ENCODE peak calls at places on chromosomes 12 and 14, in eight cellular contexts. One of them, this sample, is unnamed.

GRCh38 chr14:92516966-92517350 is 3.4 kb downstream of the RIN3 start:
- DNase-seq in transverse colon: no peak
- DNase-seq in stomach: no peak
- DNase-seq in tibial nerve: no peak
- DNase-seq in ovary: no peak
- DNase-seq in A549: no peak
- DNase-seq in HepG2: no peak
- DNase-seq in H1: no peak
- DNase-seq in this sample: peak; percentile 42

GRCh38 chr14:73049428-73049827 is 8.9 kb upstream of the RBM25 start:
- DNase-seq in transverse colon: no peak
- DNase-seq in stomach: no peak
- DNase-seq in tibial nerve: no peak
- DNase-seq in ovary: no peak
- DNase-seq in A549: no peak
- DNase-seq in HepG2: peak; percentile 52
- DNase-seq in H1: no peak
- DNase-seq in this sample: no peak

GRCh38 chr12:31807773-31808097 is 78.9 kb upstream of the AMN1 start:
- DNase-seq in transverse colon: no peak
- DNase-seq in stomach: no peak
- DNase-seq in tibial nerve: no peak
- DNase-seq in ovary: no peak
- DNase-seq in A549: no peak
- DNase-seq in HepG2: no peak
- DNase-seq in H1: no peak
- DNase-seq in this sample: no peak

GRCh38 chr12:62372134-62372533 is 94.5 kb upstream of the MON2 start:
- DNase-seq in transverse colon: no peak
- DNase-seq in stomach: no peak
- DNase-seq in tibial nerve: no peak
- DNase-seq in ovary: no peak
- DNase-seq in A549: no peak
- DNase-seq in HepG2: no peak
- DNase-seq in H1: no peak
- DNase-seq in this sample: no peak

GRCh38 chr12:50313256-50313931 is 30.1 kb upstream of the LIMA1 start:
- DNase-seq in transverse colon: no peak
- DNase-seq in stomach: no peak
- DNase-seq in tibial nerve: no peak
- DNase-seq in ovary: no peak
- DNase-seq in A549: no peak
- DNase-seq in HepG2: no peak
- DNase-seq in H1: peak; percentile 11
- DNase-seq in this sample: no peak

GRCh38 chr12:12272869-12273268 is 6.0 kb upstream of the LRP6 start:
- DNase-seq in transverse colon: no peak
- DNase-seq in stomach: no peak
- DNase-seq in tibial nerve: no peak
- DNase-seq in ovary: no peak
- DNase-seq in A549: peak; percentile 51
- DNase-seq in HepG2: no peak
- DNase-seq in H1: no peak
- DNase-seq in this sample: no peak

GRCh38 chr12:49288412-49288853 is 6.5 kb upstream of the PRPH start:
- DNase-seq in transverse colon: peak; percentile 58
- DNase-seq in stomach: peak; percentile 58
- DNase-seq in tibial nerve: peak; percentile 47
- DNase-seq in ovary: no peak
- DNase-seq in A549: peak; percentile 66
- DNase-seq in HepG2: peak; percentile 34
- DNase-seq in H1: peak; percentile 82
- DNase-seq in this sample: peak; percentile 68

GRCh38 chr14:80955434-80955939 is at the start of gene TSHR:
- DNase-seq in transverse colon: no peak
- DNase-seq in stomach: no peak
- DNase-seq in tibial nerve: no peak
- DNase-seq in ovary: peak; percentile 10
- DNase-seq in A549: no peak
- DNase-seq in HepG2: no peak
- DNase-seq in H1: peak; percentile 70
- DNase-seq in this sample: no peak

GRCh38 chr14:67241416-67242362 is at the start of gene PALS1:
- DNase-seq in transverse colon: no peak
- DNase-seq in stomach: no peak
- DNase-seq in tibial nerve: no peak
- DNase-seq in ovary: no peak
- DNase-seq in A549: peak; percentile 77
- DNase-seq in HepG2: peak; percentile 62
- DNase-seq in H1: peak; percentile 86
- DNase-seq in this sample: peak; percentile 80

GRCh38 chr14:54086780-54087179 is 130.2 kb upstream of the BMP4 start:
- DNase-seq in transverse colon: peak; percentile 10
- DNase-seq in stomach: no peak
- DNase-seq in tibial nerve: no peak
- DNase-seq in ovary: no peak
- DNase-seq in A549: no peak
- DNase-seq in HepG2: no peak
- DNase-seq in H1: no peak
- DNase-seq in this sample: peak; percentile 80

GRCh38 chr14:54085841-54086240 is 129.2 kb upstream of the BMP4 start:
- DNase-seq in transverse colon: no peak
- DNase-seq in stomach: no peak
- DNase-seq in tibial nerve: no peak
- DNase-seq in ovary: no peak
- DNase-seq in A549: no peak
- DNase-seq in HepG2: no peak
- DNase-seq in H1: no peak
- DNase-seq in this sample: no peak

GRCh38 chr14:54083549-54084239 is 127.1 kb upstream of the BMP4 start:
- DNase-seq in transverse colon: no peak
- DNase-seq in stomach: no peak
- DNase-seq in tibial nerve: no peak
- DNase-seq in ovary: no peak
- DNase-seq in A549: no peak
- DNase-seq in HepG2: peak; percentile 32
- DNase-seq in H1: no peak
- DNase-seq in this sample: no peak

GRCh38 chr14:54087376-54087775 is 130.8 kb upstream of the BMP4 start:
- DNase-seq in transverse colon: no peak
- DNase-seq in stomach: no peak
- DNase-seq in tibial nerve: no peak
- DNase-seq in ovary: no peak
- DNase-seq in A549: no peak
- DNase-seq in HepG2: no peak
- DNase-seq in H1: no peak
- DNase-seq in this sample: no peak

GRCh38 chr14:54085137-54085810 is 128.6 kb upstream of the BMP4 start:
- DNase-seq in transverse colon: no peak
- DNase-seq in stomach: no peak
- DNase-seq in tibial nerve: no peak
- DNase-seq in ovary: no peak
- DNase-seq in A549: no peak
- DNase-seq in HepG2: peak; percentile 47
- DNase-seq in H1: no peak
- DNase-seq in this sample: no peak
- TF ChIP-seq EP300 in transverse colon: no peak
- TF ChIP-seq EP300 in stomach: no peak
- TF ChIP-seq EP300 in tibial nerve: no peak
- TF ChIP-seq EP300 in ovary: no peak
- TF ChIP-seq EP300 in A549: no peak
- TF ChIP-seq EP300 in HepG2: no peak
- TF ChIP-seq EP300 in H1: no peak
- TF ChIP-seq EP300 in this sample: no peak

GRCh38 chr12:67034110-67034879 is 234.9 kb upstream of the CAND1 start:
- DNase-seq in transverse colon: no peak
- DNase-seq in stomach: peak; percentile 52
- DNase-seq in tibial nerve: no peak
- DNase-seq in ovary: no peak
- DNase-seq in A549: peak; percentile 29
- DNase-seq in HepG2: no peak
- DNase-seq in H1: no peak
- DNase-seq in this sample: no peak

GRCh38 chr12:67039995-67040860 is 228.9 kb upstream of the CAND1 start:
- DNase-seq in transverse colon: no peak
- DNase-seq in stomach: no peak
- DNase-seq in tibial nerve: no peak
- DNase-seq in ovary: no peak
- DNase-seq in A549: no peak
- DNase-seq in HepG2: no peak
- DNase-seq in H1: no peak
- DNase-seq in this sample: no peak

GRCh38 chr12:67040861-67041137 is 228.4 kb upstream of the CAND1 start:
- DNase-seq in transverse colon: no peak
- DNase-seq in stomach: no peak
- DNase-seq in tibial nerve: no peak
- DNase-seq in ovary: no peak
- DNase-seq in A549: no peak
- DNase-seq in HepG2: no peak
- DNase-seq in H1: no peak
- DNase-seq in this sample: no peak

GRCh38 chr12:67035121-67035520 is 234.0 kb upstream of the CAND1 start:
- DNase-seq in transverse colon: no peak
- DNase-seq in stomach: no peak
- DNase-seq in tibial nerve: no peak
- DNase-seq in ovary: no peak
- DNase-seq in A549: no peak
- DNase-seq in HepG2: no peak
- DNase-seq in H1: no peak
- DNase-seq in this sample: no peak

DNA sequence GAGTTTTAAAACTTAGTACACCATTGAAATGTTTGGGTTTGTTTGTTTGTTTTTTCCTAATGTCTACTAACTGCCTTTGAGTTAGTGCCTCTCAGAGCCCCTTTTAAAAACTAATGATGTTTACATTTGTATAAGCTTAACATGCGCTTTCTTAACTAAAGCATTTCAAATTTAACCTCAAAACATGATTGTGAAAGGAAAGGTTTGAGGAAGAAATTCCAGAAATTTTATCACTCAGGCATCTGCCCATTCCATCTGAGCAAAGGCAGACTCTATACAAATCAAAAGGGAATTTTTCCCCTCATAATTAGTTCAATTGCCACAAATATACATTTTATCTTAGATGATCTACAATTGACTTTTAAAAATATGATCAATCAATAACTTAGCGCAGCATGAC is 230.7 kb upstream of the CAND1 start:
- DNase-seq in transverse colon: no peak
- DNase-seq in stomach: no peak
- DNase-seq in tibial nerve: no peak
- DNase-seq in ovary: no peak
- DNase-seq in A549: no peak
- DNase-seq in HepG2: no peak
- DNase-seq in H1: no peak
- DNase-seq in this sample: no peak
- TF ChIP-seq EP300 in transverse colon: no peak
- TF ChIP-seq EP300 in stomach: no peak
- TF ChIP-seq EP300 in tibial nerve: no peak
- TF ChIP-seq EP300 in ovary: no peak
- TF ChIP-seq EP300 in A549: no peak
- TF ChIP-seq EP300 in HepG2: no peak
- TF ChIP-seq EP300 in H1: no peak
- TF ChIP-seq EP300 in this sample: no peak

GRCh38 chr14:68843471-68844209 is 50.8 kb upstream of the ZFP36L1 start:
- DNase-seq in transverse colon: peak; percentile 83
- DNase-seq in stomach: peak; percentile 88
- DNase-seq in tibial nerve: peak; percentile 64
- DNase-seq in ovary: peak; percentile 71
- DNase-seq in A549: peak; percentile 76
- DNase-seq in HepG2: no peak
- DNase-seq in H1: peak; percentile 89
- DNase-seq in this sample: peak; percentile 93

GRCh38 chr14:68842298-68842697 is 49.4 kb upstream of the ZFP36L1 start:
- DNase-seq in transverse colon: no peak
- DNase-seq in stomach: no peak
- DNase-seq in tibial nerve: no peak
- DNase-seq in ovary: no peak
- DNase-seq in A549: no peak
- DNase-seq in HepG2: no peak
- DNase-seq in H1: peak; percentile 28
- DNase-seq in this sample: peak; percentile 84

GRCh38 chr14:68844210-68844545 is 51.3 kb upstream of the ZFP36L1 start:
- DNase-seq in transverse colon: no peak
- DNase-seq in stomach: no peak
- DNase-seq in tibial nerve: no peak
- DNase-seq in ovary: no peak
- DNase-seq in A549: no peak
- DNase-seq in HepG2: no peak
- DNase-seq in H1: no peak
- DNase-seq in this sample: no peak

GRCh38 chr14:68841030-68841809 is 48.4 kb upstream of the ZFP36L1 start:
- DNase-seq in transverse colon: no peak
- DNase-seq in stomach: no peak
- DNase-seq in tibial nerve: no peak
- DNase-seq in ovary: no peak
- DNase-seq in A549: no peak
- DNase-seq in HepG2: no peak
- DNase-seq in H1: no peak
- DNase-seq in this sample: no peak

DNA sequence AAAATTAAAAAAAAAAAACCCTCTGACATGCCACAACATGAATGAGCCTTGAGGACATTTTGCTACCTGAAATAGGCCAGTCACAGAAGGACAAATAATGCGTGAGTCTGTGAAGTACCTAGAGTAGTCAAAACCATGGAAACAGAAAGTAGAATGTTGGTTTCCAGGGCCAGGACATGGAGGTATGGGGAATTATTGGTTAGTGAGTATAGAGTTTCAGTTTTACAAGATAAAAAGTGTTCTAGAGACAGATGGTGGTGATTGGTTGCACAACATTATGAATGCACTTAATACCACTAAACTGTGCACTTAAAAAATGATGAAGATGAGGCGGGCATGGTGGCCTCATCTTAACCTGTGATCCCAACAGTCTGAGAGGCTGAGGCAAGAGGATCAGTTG is 47.6 kb upstream of the ZFP36L1 start:
- DNase-seq in transverse colon: no peak
- DNase-seq in stomach: no peak
- DNase-seq in tibial nerve: no peak
- DNase-seq in ovary: no peak
- DNase-seq in A549: no peak
- DNase-seq in HepG2: no peak
- DNase-seq in H1: no peak
- DNase-seq in this sample: no peak
- TF ChIP-seq EP300 in transverse colon: no peak
- TF ChIP-seq EP300 in stomach: no peak
- TF ChIP-seq EP300 in tibial nerve: no peak
- TF ChIP-seq EP300 in ovary: no peak
- TF ChIP-seq EP300 in A549: no peak
- TF ChIP-seq EP300 in HepG2: no peak
- TF ChIP-seq EP300 in H1: no peak
- TF ChIP-seq EP300 in this sample: no peak

DNA sequence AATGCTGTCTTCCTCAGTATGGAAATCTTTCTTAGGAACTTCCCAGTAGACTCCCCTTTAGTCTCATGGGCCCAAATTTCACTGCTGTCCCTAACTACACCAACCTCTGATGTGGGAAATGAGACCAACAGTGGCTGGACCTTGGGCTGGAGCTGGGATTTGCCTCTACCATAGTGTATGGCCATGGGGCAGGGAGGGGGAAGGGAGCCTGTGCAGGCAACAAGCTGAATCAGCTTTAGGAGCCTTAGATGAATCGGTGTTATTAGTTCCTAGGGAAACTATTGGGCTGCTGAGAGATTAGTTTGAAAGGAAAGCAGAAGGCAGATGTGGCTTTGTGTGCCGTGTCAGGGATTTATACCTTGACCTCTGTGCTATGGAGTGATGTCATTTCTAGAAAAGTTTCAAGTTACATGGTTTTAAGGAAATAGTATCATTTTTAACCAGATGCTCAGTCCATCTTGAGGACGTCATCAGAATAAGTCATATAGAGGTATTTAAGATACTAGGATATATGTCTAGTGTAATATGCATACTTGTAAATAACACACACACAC is 19.6 kb upstream of the GAS2L3 start:
- DNase-seq in transverse colon: no peak
- DNase-seq in stomach: no peak
- DNase-seq in tibial nerve: no peak
- DNase-seq in ovary: peak; percentile 42
- DNase-seq in A549: peak; percentile 16
- DNase-seq in HepG2: peak; percentile 10
- DNase-seq in H1: no peak
- DNase-seq in this sample: no peak
- TF ChIP-seq EP300 in transverse colon: no peak
- TF ChIP-seq EP300 in stomach: no peak
- TF ChIP-seq EP300 in tibial nerve: no peak
- TF ChIP-seq EP300 in ovary: no peak
- TF ChIP-seq EP300 in A549: no peak
- TF ChIP-seq EP300 in HepG2: no peak
- TF ChIP-seq EP300 in H1: no peak
- TF ChIP-seq EP300 in this sample: no peak